ENCODE peak calls at places on chromosome 1, in nine cellular contexts. G, F, O, V, B, C, L, X and W are unnamed samples.
A peak's percentile ranks its signal among the peaks of the same experiment; 100 is the strongest.

GRCh38 chr1:237482777-237483176 is 407.9 kb downstream of the ZP4 start:
- ATAC-seq in B (no peak), G (no peak), L (no peak), F (no peak), V (no peak), X (no peak), C (no peak), O (no peak), W (no peak)

GRCh38 chr1:212700597-212700891 is 904 bp upstream of the BATF3 start:
- ATAC-seq in G (peak; percentile 9), C (no peak), V (no peak), L (peak; percentile 38), B (no peak), F (peak; percentile 17), O (no peak), X (peak; percentile 15), W (no peak)

GRCh38 chr1:36284061-36284460 is 22.1 kb upstream of the SH3D21 start:
- ATAC-seq in X (no peak), V (no peak), C (no peak), L (no peak), F (peak; percentile 26), G (no peak), B (no peak), O (no peak), W (no peak)

GRCh38 chr1:58932820-58933598 is 149.2 kb upstream of the JUN start:
- ATAC-seq in G (no peak), V (peak; percentile 69), F (peak; percentile 52), O (peak; percentile 96), X (peak; percentile 9), L (peak; percentile 73), C (no peak), B (peak; percentile 24), W (no peak)

GRCh38 chr1:10861822-10862221 is 65.4 kb upstream of the CASZ1 start:
- ATAC-seq in B (no peak), L (no peak), V (no peak), X (no peak), O (no peak), G (no peak), F (peak; percentile 27), C (no peak), W (no peak)

GRCh38 chr1:211742889-211743529 is 67.6 kb upstream of the NEK2 start:
- ATAC-seq in V (no peak), C (no peak), O (no peak), F (no peak), B (no peak), G (no peak), X (no peak), L (no peak), W (no peak)

GRCh38 chr1:167542109-167543032 is 11.2 kb downstream of the CREG1 start:
- ATAC-seq in C (peak; percentile 48), L (no peak), F (no peak), X (no peak), O (no peak), G (no peak), V (no peak), B (no peak), W (no peak)

GRCh38 chr1:47738560-47739182 is 258.5 kb downstream of the TRABD2B start:
- ATAC-seq in V (no peak), F (peak; percentile 86), C (no peak), B (peak; percentile 99), G (no peak), O (peak; percentile 36), X (no peak), L (peak; percentile 90), W (no peak)

GRCh38 chr1:61224609-61225008 is 142.2 kb downstream of the NFIA start:
- ATAC-seq in G (no peak), V (no peak), C (no peak), B (no peak), X (no peak), O (no peak), L (no peak), F (peak; percentile 81), W (no peak)

GRCh38 chr1:40184193-40184592 is 23.0 kb downstream of the RLF start:
- ATAC-seq in C (no peak), L (no peak), B (no peak), G (no peak), X (no peak), O (no peak), F (no peak), V (no peak), W (no peak)

GRCh38 chr1:10814312-10814711 is 17.9 kb upstream of the CASZ1 start:
- ATAC-seq in L (no peak), O (no peak), B (no peak), G (no peak), F (no peak), X (no peak), V (no peak), C (no peak), W (no peak)

GRCh38 chr1:186301448-186301847 is 73.6 kb downstream of the TPR start:
- ATAC-seq in C (no peak), O (no peak), X (peak; percentile 44), F (no peak), G (no peak), V (peak; percentile 42), L (no peak), B (no peak), W (no peak)

GRCh38 chr1:35369922-35370671 is 101.6 kb downstream of the ZMYM4 start:
- ATAC-seq in C (no peak), L (peak; percentile 93), G (no peak), B (peak; percentile 32), O (no peak), V (no peak), F (peak; percentile 78), X (no peak), W (no peak)

GRCh38 chr1:226743259-226743658 is 4.2 kb upstream of the ITPKB start:
- ATAC-seq in C (no peak), L (no peak), B (no peak), F (no peak), X (no peak), O (no peak), G (no peak), V (no peak), W (no peak)

GRCh38 chr1:40384413-40384762 is 10.9 kb downstream of the SMAP2 start:
- ATAC-seq in F (no peak), G (no peak), B (no peak), V (no peak), O (no peak), L (no peak), X (no peak), C (no peak), W (no peak)

GRCh38 chr1:55150880-55151582 is 64.1 kb downstream of the USP24 start:
- ATAC-seq in V (peak; percentile 88), L (peak; percentile 86), B (no peak), G (peak; percentile 66), X (peak; percentile 85), F (peak; percentile 34), O (no peak), C (peak; percentile 83), W (peak; percentile 55)